ENCODE peak calls at places on chromosomes 2 and 18, in ten cellular contexts. X is left lung, H is thoracic aorta, S is fibroblast of lung, J is PC-3, T is body of pancreas, Y is tibial nerve, W is mucosa of descending colon, B is right atrium auricular region, L is MM.1S. C is an unnamed sample. For H3K4me1, the result is how much of the 10 kb centered on the place peaks cover.

GRCh38 chr2:74440005-74440377 is 1.7 kb downstream of the RTKN start:
- DNase-seq in T (peak), L (no peak), X (no peak), S (peak), B (peak), H (no peak), J (no peak), W (peak), Y (peak), C (peak)

GRCh38 chr2:27655155-27655951 is 8.1 kb downstream of the SUPT7L start:
- DNase-seq in L (no peak), Y (no peak), W (no peak), S (peak), X (no peak), T (no peak), J (peak), H (no peak), B (no peak), C (no peak)

GRCh38 chr18:6938003-6938402 is 179.6 kb downstream of the LAMA1 start:
- DNase-seq in W (no peak), Y (no peak), B (no peak), H (no peak), J (no peak), X (no peak), S (no peak), L (no peak), T (no peak), C (peak)

GRCh38 chr2:28348149-28348567 is 44.5 kb upstream of the FOSL2 start:
- DNase-seq in W (peak), Y (no peak), H (no peak), B (no peak), T (no peak), S (no peak), L (no peak), X (peak), J (no peak), C (no peak)

GRCh38 chr2:36444206-36444605 is 88.6 kb downstream of the CRIM1 start:
- DNase-seq in T (no peak), B (no peak), H (no peak), L (no peak), Y (no peak), S (no peak), J (no peak), W (no peak), X (no peak), C (no peak)

GRCh38 chr2:16774980-16775963 is 109.6 kb upstream of the CYRIA start:
- DNase-seq in W (no peak), J (no peak), L (no peak), H (no peak), Y (no peak), T (no peak), B (no peak), S (peak), X (no peak), C (peak)

GRCh38 chr2:69646714-69647113 is 3.2 kb upstream of the AAK1 start:
- DNase-seq in W (no peak), B (no peak), H (no peak), T (no peak), J (no peak), L (no peak), Y (no peak), S (no peak), X (no peak), C (no peak)

GRCh38 chr2:137467246-137467862 is 496.9 kb upstream of the HNMT start:
- DNase-seq in W (no peak), H (no peak), J (peak), Y (peak), B (no peak), L (peak), T (peak), X (no peak), S (no peak), C (peak)

GRCh38 chr2:153477096-153477555 is 1.4 kb downstream of the RPRM start:
- DNase-seq in W (no peak), B (no peak), Y (no peak), L (no peak), T (peak), X (no peak), J (no peak), H (no peak), S (no peak), C (no peak)

GRCh38 chr2:144474017-144474416 is 45.9 kb downstream of the ZEB2 start:
- DNase-seq in Y (no peak), W (no peak), H (no peak), X (no peak), T (no peak), B (no peak), L (no peak), S (no peak), J (no peak), C (no peak)

DNA sequence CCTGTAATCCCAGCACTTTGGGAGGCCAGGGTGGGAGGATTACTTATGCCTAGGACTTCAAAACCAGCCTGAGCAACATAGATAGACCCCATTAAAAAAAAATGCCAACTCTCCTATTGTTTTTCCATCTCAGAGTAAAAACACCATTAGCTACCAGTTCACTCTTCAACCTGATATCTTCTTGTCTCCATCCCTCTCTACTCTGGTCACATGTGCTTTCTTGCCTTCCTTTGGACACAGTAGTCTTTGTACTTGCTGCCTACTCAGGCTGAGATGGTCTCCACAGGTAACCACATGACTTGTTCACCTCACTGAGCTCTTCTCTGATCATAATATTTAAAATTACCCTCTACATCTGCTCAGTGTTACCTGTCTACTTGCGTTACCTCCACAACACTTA is 5.0 kb downstream of the MALT1 start:
- DNase-seq in S (no peak), Y (no peak), J (no peak), X (no peak), T (no peak), H (no peak), W (no peak), L (no peak), B (no peak), C (no peak)
- H3K4me1 ChIP-seq in S (under half), Y (under half), J (under half), X (under half), T (under half), H (under half), W (under half), L (under half), B (under half), C (under half)

GRCh38 chr2:101743288-101743687 is 45.8 kb downstream of the MAP4K4 start:
- DNase-seq in W (no peak), H (no peak), S (no peak), X (no peak), L (no peak), B (no peak), Y (no peak), T (no peak), J (no peak), C (no peak)
- H3K4me1 ChIP-seq in W (under half), H (half or more), S (under half), X (under half), L (under half), B (under half), Y (half or more), T (half or more), J (half or more), C (under half)

DNA sequence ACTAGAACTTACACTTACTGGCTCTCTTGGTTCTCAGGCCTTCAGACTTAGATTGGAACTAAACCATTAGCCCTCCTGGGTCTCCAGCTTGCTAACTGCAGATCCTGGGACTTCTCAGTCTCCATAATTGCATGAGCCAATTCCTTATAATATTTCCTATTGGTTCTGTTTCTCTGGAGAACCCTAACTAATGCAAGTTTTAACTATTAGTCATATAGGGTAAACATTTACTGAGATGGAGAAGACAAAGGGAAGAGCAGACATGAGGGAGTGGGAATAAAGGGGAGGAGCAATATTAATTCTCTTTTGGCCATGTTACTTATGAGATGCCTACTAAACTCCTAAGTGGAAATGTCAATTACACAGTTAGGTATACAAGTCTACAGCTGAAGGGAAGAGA is 25.3 kb downstream of the LNPK start:
- DNase-seq in B (no peak), Y (no peak), X (no peak), S (peak), H (no peak), T (no peak), J (peak), L (no peak), W (no peak), C (no peak)
- H3K4me1 ChIP-seq in B (under half), Y (under half), X (under half), S (under half), H (under half), T (under half), J (under half), L (under half), W (under half), C (under half)

DNA sequence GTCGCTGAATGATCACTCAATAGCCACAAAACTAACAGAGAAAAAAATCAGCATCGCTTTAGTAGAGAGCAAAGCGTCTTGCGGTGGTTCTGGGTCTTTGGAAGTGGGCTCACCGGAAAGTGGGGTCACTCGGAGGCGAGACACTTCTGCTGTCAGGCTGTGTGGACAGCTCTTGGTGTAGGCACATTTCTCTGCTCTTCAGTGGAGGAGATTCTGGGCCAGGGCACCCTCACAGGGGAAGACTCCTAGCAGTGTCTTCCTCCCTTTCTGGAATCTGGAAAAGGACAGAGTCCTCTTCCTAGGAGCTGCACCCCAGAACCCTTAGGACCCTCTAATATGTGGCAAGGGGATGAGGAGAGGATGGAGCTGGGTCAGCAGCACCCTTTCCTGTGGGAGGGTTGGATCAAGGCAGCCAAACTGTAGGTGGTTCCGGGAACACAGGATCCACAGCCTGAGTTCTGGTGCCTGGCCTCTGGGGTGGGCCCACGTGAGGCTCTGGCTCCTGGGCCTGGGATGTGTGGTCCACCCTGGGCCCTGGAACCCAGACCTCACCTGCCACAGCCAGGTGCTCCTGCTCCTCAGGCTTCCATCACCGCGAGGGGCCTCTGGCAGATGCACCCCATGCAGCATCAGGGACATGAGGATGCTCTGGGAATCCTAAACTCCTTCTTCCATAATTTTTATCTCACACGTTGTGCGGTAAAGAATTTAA is 25.1 kb downstream of the GPR35 start:
- DNase-seq in L (no peak), H (no peak), S (no peak), Y (no peak), W (no peak), X (no peak), T (no peak), J (no peak), B (peak), C (no peak)
- H3K4me1 ChIP-seq in L (under half), H (under half), S (under half), Y (under half), W (under half), X (under half), T (under half), J (under half), B (under half), C (under half)

GRCh38 chr18:35617865-35618264 is 36.3 kb downstream of the GALNT1 start:
- DNase-seq in J (no peak), T (no peak), W (no peak), S (no peak), B (no peak), Y (no peak), H (no peak), X (no peak), L (no peak), C (no peak)
- H3K4me1 ChIP-seq in J (under half), T (under half), W (under half), S (under half), B (under half), Y (half or more), H (under half), X (under half), L (under half), C (under half)

DNA sequence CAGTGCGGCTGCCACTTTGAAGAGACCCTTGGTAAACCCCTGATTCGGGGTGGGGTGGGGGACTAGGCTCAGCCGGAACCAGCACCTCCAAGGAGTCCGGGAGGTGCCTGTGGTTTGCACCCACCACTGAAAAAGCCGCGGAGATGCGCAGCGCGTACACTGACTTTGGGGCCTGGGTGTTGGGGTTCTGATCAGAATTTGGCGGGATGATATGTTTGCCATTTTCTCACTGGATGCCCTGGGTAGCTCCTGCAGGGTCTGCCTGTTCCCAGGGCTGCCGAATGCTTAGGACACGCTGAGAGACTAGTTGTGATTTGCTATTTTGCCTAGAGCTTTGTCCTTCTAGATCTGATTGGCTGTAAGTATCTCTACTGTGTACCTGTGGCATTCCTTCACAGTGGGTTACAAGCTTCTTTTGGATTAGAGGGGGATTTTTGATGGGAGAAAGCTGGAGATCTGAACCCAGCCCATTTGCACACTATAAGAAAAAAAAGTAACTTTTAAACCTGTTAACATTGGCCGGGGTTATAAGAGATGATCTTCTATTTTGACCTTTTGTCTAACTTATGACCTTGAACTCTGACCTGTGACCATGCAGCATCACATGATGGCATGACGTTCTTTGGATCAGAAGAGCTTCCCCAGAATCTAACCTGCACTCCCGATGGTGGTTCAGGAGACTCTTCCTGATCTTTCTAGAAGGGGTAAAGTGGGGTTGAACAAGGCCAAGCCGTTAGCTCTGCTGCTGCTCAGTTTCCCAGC is 1.6 kb downstream of the KCNE4 start:
- DNase-seq in T (no peak), J (no peak), Y (no peak), X (no peak), L (no peak), W (no peak), S (no peak), H (no peak), B (no peak), C (no peak)
- H3K4me1 ChIP-seq in T (under half), J (under half), Y (half or more), X (under half), L (under half), W (under half), S (under half), H (under half), B (under half), C (under half)

DNA sequence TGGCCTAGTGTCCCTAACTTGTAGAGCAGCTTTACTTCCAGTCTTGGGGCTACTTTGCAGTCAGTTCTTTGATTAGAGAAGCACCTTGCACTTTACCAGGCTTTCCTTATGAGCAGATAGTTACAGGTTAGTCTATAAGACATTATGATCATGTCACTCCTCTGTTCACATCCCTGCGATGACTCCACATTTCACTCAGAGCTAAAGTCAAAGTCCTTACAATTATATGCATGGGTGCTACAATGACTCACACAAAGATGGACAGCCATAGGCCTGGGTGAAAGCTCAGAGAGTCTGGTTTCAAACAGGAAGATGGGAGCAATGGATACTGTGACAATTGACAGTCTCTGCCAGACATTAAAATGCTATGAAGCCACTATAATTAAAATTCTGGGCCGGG is 27.1 kb upstream of the SSB start:
- DNase-seq in H (no peak), J (peak), L (no peak), Y (no peak), B (no peak), W (no peak), T (no peak), S (no peak), X (no peak), C (peak)
- H3K4me1 ChIP-seq in H (under half), J (under half), L (under half), Y (under half), B (under half), W (under half), T (under half), S (under half), X (under half), C (under half)